ENCODE peak calls at places on chromosomes 6 and 20, in six cellular contexts. F is A549, R is endothelial cell of umbilical vein, N is neuronal stem cell, A is mammary epithelial cell, E is astrocyte. H is an unnamed sample. For H3K4me1, the result is how much of the 10 kb centered on the place peaks cover.

GRCh38 chr6:17803409-17803808 is 96.7 kb upstream of the NUP153 start:
- DNase-seq in F (no peak), R (no peak), N (no peak), A (no peak), E (no peak), H (peak)

GRCh38 chr20:33859157-33859695 is 48.1 kb downstream of the CHMP4B start:
- DNase-seq in F (peak), R (peak), N (no peak), A (no peak), E (no peak), H (no peak)

GRCh38 chr6:157711060-157711459 is 112.0 kb upstream of the SNX9 start:
- DNase-seq in F (no peak), R (no peak), N (no peak), A (no peak), E (no peak), H (no peak)

GRCh38 chr6:41470341-41471063 is 75.7 kb upstream of the FOXP4 start:
- DNase-seq in F (no peak), R (no peak), N (no peak), A (no peak), E (peak), H (no peak)

GRCh38 chr20:24862606-24863005 is 86.5 kb upstream of the CST7 start:
- DNase-seq in F (no peak), R (no peak), N (no peak), A (no peak), E (no peak), H (no peak)

GRCh38 chr6:27726620-27727023 is 185.6 kb downstream of the OR2B2 start:
- DNase-seq in F (peak), R (no peak), N (no peak), A (peak), E (no peak), H (peak)

GRCh38 chr6:170265655-170266054 is 25.2 kb downstream of the DLL1 start:
- DNase-seq in F (no peak), R (no peak), N (no peak), A (no peak), E (no peak), H (peak)

GRCh38 chr20:38833857-38834164 is 28.3 kb downstream of the PPP1R16B start:
- DNase-seq in F (no peak), R (no peak), N (no peak), A (no peak), E (no peak), H (no peak)

GRCh38 chr6:163354779-163355431 is 59.6 kb upstream of the QKI start:
- DNase-seq in F (no peak), R (peak), N (no peak), A (no peak), E (peak), H (peak)

GRCh38 chr6:132298344-132298949 is 102.8 kb downstream of the MOXD1 start:
- DNase-seq in F (peak), R (peak), N (no peak), A (peak), E (peak), H (peak)

GRCh38 chr6:74091133-74091793 is 395.3 kb downstream of the CD109 start:
- DNase-seq in F (peak), R (peak), N (peak), A (peak), E (peak), H (peak)

GRCh38 chr20:38604873-38605303 is 3.3 kb downstream of the ARHGAP40 start:
- DNase-seq in F (peak), R (peak), N (peak), A (peak), E (peak), H (peak)

GRCh38 chr6:150546457-150546856 is 53.2 kb upstream of the PLEKHG1 start:
- DNase-seq in F (no peak), R (no peak), N (no peak), A (no peak), E (no peak), H (no peak)

GRCh38 chr6:24721461-24722215 is 2.7 kb upstream of the C6orf62 start:
- DNase-seq in F (no peak), R (no peak), N (no peak), A (no peak), E (no peak), H (no peak)

GRCh38 chr6:5325173-5325572 is 63.9 kb downstream of the FARS2 start:
- DNase-seq in F (no peak), R (no peak), N (no peak), A (peak), E (no peak), H (peak)

GRCh38 chr6:162244031-162244430 is 483.5 kb downstream of the PRKN start:
- DNase-seq in F (no peak), R (no peak), N (no peak), A (no peak), E (no peak), H (no peak)

GRCh38 chr6:145699462-145699861 is 35.9 kb downstream of the EPM2A start:
- DNase-seq in F (peak), R (peak), N (no peak), A (peak), E (peak), H (peak)

GRCh38 chr20:58938078-58938477 is 43.0 kb upstream of the NELFCD start:
- DNase-seq in F (no peak), R (no peak), N (no peak), A (no peak), E (no peak), H (no peak)

GRCh38 chr6:154614641-154615040 is 104.2 kb upstream of the CNKSR3 start:
- DNase-seq in F (no peak), R (peak), N (no peak), A (no peak), E (no peak), H (no peak)

GRCh38 chr6:138421089-138421488 is 17.1 kb downstream of the HEBP2 start:
- DNase-seq in F (no peak), R (no peak), N (no peak), A (no peak), E (no peak), H (no peak)

GRCh38 chr6:150272976-150273315 is 95.9 kb upstream of the IYD start:
- DNase-seq in F (no peak), R (no peak), N (no peak), A (no peak), E (no peak), H (no peak)

GRCh38 chr20:21303872-21304586 is 898 bp downstream of the XRN2 start:
- DNase-seq in F (no peak), R (no peak), N (no peak), A (no peak), E (no peak), H (no peak)

GRCh38 chr6:26170951-26171841 is 84.0 kb downstream of the HFE start:
- DNase-seq in F (no peak), R (no peak), N (no peak), A (no peak), E (no peak), H (no peak)

GRCh38 chr20:18679020-18679419 is 91.2 kb downstream of the DTD1 start:
- DNase-seq in F (peak), R (no peak), N (peak), A (peak), E (peak), H (no peak)

GRCh38 chr6:45416700-45417099 is 39.0 kb upstream of the SUPT3H start:
- DNase-seq in F (no peak), R (no peak), N (no peak), A (no peak), E (peak), H (no peak)

GRCh38 chr6:45415778-45416518 is 38.2 kb upstream of the SUPT3H start:
- DNase-seq in F (no peak), R (no peak), N (no peak), A (no peak), E (no peak), H (no peak)

GRCh38 chr6:45417461-45417860 is 39.7 kb upstream of the SUPT3H start:
- DNase-seq in F (no peak), R (no peak), N (no peak), A (no peak), E (no peak), H (no peak)

GRCh38 chr6:45411959-45412358 is 34.2 kb upstream of the SUPT3H start:
- DNase-seq in F (no peak), R (no peak), N (no peak), A (peak), E (no peak), H (peak)

GRCh38 chr6:45415315-45415714 is 37.6 kb upstream of the SUPT3H start:
- DNase-seq in F (no peak), R (no peak), N (no peak), A (no peak), E (no peak), H (no peak)
- H3K27ac ChIP-seq in F (no peak), R (no peak), N (no peak), A (no peak), E (no peak), H (no peak)

GRCh38 chr6:143743256-143744166 is 65.7 kb downstream of the PHACTR2 start:
- DNase-seq in F (no peak), R (no peak), N (no peak), A (no peak), E (peak), H (no peak)

GRCh38 chr6:143747347-143747842 is 69.6 kb downstream of the PHACTR2 start:
- DNase-seq in F (no peak), R (no peak), N (no peak), A (no peak), E (no peak), H (no peak)

GRCh38 chr6:143746202-143747119 is 68.7 kb downstream of the PHACTR2 start:
- DNase-seq in F (no peak), R (no peak), N (no peak), A (no peak), E (no peak), H (no peak)

GRCh38 chr6:143744593-143745151 is 66.9 kb downstream of the PHACTR2 start:
- DNase-seq in F (peak), R (no peak), N (no peak), A (no peak), E (peak), H (peak)

DNA sequence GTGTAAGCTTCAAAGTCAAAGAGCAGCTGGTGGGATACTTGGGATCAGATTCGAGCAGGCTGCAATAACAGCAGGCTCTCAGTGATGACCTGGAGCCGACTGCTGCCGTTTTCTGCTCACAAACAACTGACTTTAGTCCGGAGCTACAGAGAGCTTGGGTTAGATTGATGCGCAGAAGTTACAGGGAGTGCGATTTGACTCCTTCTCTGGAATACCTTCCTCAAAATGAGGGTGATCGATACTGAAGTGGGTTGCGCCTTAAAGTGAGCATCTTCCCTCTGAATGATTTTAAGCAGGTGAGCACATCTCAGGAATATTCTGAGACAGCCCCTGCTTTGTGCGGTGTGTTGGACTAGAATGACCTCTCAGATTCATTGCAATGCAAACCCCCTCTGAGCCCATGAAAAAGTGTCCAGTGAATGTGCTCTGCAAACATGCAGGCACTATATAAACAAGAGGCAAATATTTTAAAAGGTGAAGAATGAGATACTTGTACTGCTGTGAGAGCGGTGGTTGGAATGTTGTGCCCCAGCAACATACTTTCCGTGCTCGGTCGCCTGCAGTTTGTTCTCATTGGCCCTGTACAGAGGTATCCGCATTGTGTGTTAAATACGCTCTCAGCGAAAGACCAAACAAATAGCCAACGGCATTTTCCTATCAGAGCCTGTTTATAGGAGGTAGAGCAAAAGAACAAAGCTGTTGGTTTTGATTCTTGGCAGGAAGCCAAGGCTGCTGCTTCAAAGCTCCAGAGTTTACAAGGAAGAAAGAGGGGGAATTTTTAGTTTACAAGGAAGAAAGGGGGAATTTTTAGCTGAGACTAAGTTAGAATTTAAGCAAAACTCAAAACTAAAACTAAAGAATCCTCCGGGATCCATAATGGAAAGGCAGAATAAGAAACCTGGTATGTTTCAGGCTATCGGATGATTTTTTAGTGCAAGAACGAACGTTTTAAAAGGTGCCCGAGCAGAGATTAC is 67.7 kb downstream of the PHACTR2 start:
- DNase-seq in F (peak), R (peak), N (peak), A (no peak), E (peak), H (peak)
- H3K4me1 ChIP-seq in F (under half), R (under half), N (under half), A (under half), E (under half), H (under half)

DNA sequence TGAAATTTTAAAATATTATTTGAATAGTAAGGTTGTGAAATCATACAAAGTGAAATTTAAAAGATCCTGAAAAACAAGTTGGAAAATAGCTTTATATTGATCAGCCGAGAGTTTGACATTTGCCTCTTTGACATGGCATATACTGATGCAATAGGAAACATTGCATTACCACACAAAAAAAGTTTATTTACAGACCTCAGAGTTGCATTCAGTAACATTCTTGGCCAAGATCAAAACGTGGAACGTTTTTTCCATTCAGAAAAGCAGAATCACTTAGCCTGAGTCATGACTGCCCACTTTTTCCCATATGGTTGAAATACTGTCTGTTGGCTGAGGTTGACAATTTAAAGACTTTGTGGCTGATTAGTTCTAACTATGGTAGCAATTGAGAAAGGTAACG is 55.1 kb upstream of the BACH2 start:
- DNase-seq in F (no peak), R (no peak), N (no peak), A (no peak), E (peak), H (no peak)
- H3K4me2 ChIP-seq in F (no peak), R (no peak), N (no peak), A (no peak), E (no peak), H (no peak)

GRCh38 chr20:845967-846893 is 12.7 kb downstream of the FAM110A start:
- DNase-seq in F (no peak), R (no peak), N (no peak), A (no peak), E (no peak), H (no peak)
- H3K27ac ChIP-seq in F (no peak), R (no peak), N (no peak), A (no peak), E (no peak), H (no peak)

DNA sequence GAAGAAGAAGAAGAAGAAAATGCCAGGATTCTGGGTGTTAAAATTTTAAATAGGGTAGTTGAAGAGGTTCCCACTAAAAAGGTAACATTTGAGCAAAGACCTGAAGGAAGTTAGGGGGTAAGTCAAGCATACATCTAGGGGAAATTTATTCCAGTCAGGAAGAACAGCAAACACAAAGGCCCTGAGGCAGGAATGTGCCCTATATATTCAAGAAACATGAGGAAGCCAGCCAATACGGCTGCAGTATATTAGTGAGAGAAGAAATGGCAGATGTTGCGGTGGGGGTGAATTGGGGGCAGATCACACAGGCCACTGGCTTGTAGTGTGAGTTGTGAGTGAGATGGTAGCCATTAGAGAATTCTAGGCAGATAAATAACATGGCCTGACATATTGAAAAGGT is 6.0 kb downstream of the ZNF76 start:
- DNase-seq in F (no peak), R (no peak), N (no peak), A (no peak), E (no peak), H (no peak)
- H3K4me1 ChIP-seq in F (under half), R (under half), N (under half), A (under half), E (under half), H (under half)

DNA sequence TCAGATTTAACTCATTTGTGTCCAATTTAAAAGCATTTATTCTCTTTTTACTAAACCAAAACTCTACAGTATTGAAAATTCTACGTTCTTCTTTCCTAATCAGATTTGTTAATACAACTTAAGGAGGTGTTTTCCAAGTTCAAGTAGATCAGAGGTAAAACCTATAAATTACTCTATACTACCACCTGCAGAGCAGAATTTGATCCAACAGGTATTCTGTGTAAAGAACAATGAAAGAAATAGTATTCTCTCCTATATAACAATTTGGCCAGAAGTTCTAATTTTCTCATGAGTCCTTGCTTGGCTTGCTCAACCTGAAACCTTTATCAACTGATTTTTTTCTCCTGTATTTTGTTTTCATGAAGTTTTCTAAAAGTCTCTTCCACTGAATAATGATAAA is 28.5 kb upstream of the DST start:
- DNase-seq in F (no peak), R (no peak), N (no peak), A (no peak), E (no peak), H (peak)
- H3K4me2 ChIP-seq in F (no peak), R (no peak), N (no peak), A (no peak), E (no peak), H (no peak)

GRCh38 chr20:17417221-17417620 is 114.0 kb downstream of the BFSP1 start:
- DNase-seq in F (no peak), R (no peak), N (no peak), A (no peak), E (no peak), H (no peak)

GRCh38 chr20:17419459-17419858 is 111.7 kb downstream of the BFSP1 start:
- DNase-seq in F (no peak), R (no peak), N (no peak), A (no peak), E (no peak), H (no peak)

GRCh38 chr20:17423782-17424181 is 107.4 kb downstream of the BFSP1 start:
- DNase-seq in F (no peak), R (no peak), N (no peak), A (no peak), E (no peak), H (no peak)

DNA sequence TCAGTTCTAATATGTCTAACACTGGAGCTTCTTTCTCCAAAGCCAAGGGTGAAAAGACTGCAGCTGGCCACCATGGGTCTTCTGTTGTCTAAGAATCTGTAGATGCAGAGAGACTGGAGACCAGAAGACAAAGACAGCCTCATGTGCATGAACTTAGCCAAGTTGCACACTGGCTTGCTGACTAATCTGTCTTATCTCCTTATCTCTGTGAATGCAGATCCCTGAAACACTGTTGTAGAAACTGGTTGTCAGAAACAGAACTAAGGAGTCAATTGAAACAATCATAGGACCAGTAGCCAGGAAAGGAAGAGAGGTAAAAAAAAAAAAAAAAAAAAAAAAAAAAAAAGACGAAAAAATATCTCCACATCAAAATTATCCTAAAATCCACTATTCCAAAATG is 109.7 kb downstream of the BFSP1 start:
- DNase-seq in F (no peak), R (no peak), N (no peak), A (no peak), E (no peak), H (no peak)
- H3K27ac ChIP-seq in F (no peak), R (no peak), N (no peak), A (no peak), E (no peak), H (no peak)

GRCh38 chr6:36599791-36600209 is 5.6 kb downstream of the SRSF3 start:
- DNase-seq in F (peak), R (no peak), N (no peak), A (peak), E (peak), H (no peak)
- H3K4me1 ChIP-seq in F (half or more), R (under half), N (under half), A (under half), E (under half), H (under half)

GRCh38 chr6:34272022-34272926 is 23.5 kb upstream of the SMIM29 start:
- DNase-seq in F (peak), R (no peak), N (no peak), A (no peak), E (no peak), H (no peak)
- H3K4me2 ChIP-seq in F (no peak), R (no peak), N (no peak), A (no peak), E (no peak), H (no peak)

H was measured in PC-3.